ENCODE peak calls at places on chromosomes 4 and X, in four cellular contexts. P is CD8-positive, alpha-beta T cell; A is osteocyte; G is HepG2. U is an unnamed sample.

GRCh38 chrX:41824551-41824950 is 98.8 kb downstream of the CASK start:
- DNase-seq in G (no peak), P (no peak), A (no peak), U (peak)

GRCh38 chrX:133005038-133005437 is 46.6 kb upstream of the HS6ST2 start:
- DNase-seq in P (no peak), A (no peak), G (peak), U (peak)

GRCh38 chrX:85503258-85504158 is 124.0 kb upstream of the POF1B start:
- DNase-seq in A (no peak), P (no peak), G (no peak), U (peak)

GRCh38 chrX:30652527-30653414 is 452 bp upstream of the GK start:
- DNase-seq in G (peak), P (peak), A (peak), U (peak)

GRCh38 chr4:47482326-47482725 is 2.7 kb upstream of the ATP10D start:
- DNase-seq in G (no peak), P (no peak), A (no peak), U (peak)

GRCh38 chrX:103253608-103254007 is 1.3 kb downstream of the TCEAL8 start:
- DNase-seq in G (no peak), P (no peak), A (no peak), U (no peak)

GRCh38 chrX:130952266-130953043 is 49.4 kb upstream of the ENOX2 start:
- DNase-seq in G (no peak), P (no peak), A (no peak), U (no peak)

GRCh38 chr4:74449571-74450297 is 4.8 kb downstream of the AREG start:
- DNase-seq in G (no peak), P (no peak), A (no peak), U (peak)

GRCh38 chrX:47612418-47612817 is 7.2 kb downstream of the SYN1 start:
- DNase-seq in A (no peak), P (no peak), G (no peak), U (no peak)

GRCh38 chr4:153223935-153224334 is 19.7 kb downstream of the TRIM2 start:
- DNase-seq in G (no peak), P (no peak), A (no peak), U (peak)

GRCh38 chr4:123579961-123580360 is 183.4 kb downstream of the SPRY1 start:
- DNase-seq in A (no peak), G (no peak), P (no peak), U (no peak)

GRCh38 chrX:20654596-20655106 is 387.9 kb upstream of the RPS6KA3 start:
- DNase-seq in G (no peak), A (no peak), P (no peak), U (peak)

GRCh38 chr4:17875402-17876070 is 64.8 kb downstream of the NCAPG start:
- DNase-seq in G (no peak), P (no peak), A (no peak), U (no peak)

GRCh38 chr4:127782025-127782274 is 172 bp upstream of the HSPA4L start:
- DNase-seq in G (no peak), P (peak), A (peak), U (peak)

GRCh38 chr4:72326692-72327632 is 242.1 kb downstream of the ADAMTS3 start:
- DNase-seq in G (peak), A (no peak), P (no peak), U (peak)
- TF ChIP-seq CTCF in G (peak), A (peak), P (no peak), U (peak)

GRCh38 chrX:101619336-101619735 is 1.5 kb upstream of the ARMCX6 start:
- DNase-seq in G (peak), A (no peak), P (no peak), U (peak)

GRCh38 chrX:101617211-101618191 is at the start of gene ARMCX6:
- DNase-seq in G (peak), A (peak), P (peak), U (no peak)
- TF ChIP-seq CTCF in G (peak), A (peak), P (no peak), U (no peak)

GRCh38 chrX:83004012-83004411 is 504.1 kb upstream of the POU3F4 start:
- DNase-seq in G (no peak), A (no peak), P (no peak), U (no peak)

GRCh38 chrX:83008415-83008814 is 499.7 kb upstream of the POU3F4 start:
- DNase-seq in A (no peak), P (no peak), G (no peak), U (peak)
- TF ChIP-seq CTCF in A (no peak), P (peak), G (no peak), U (peak)

GRCh38 chrX:144388738-144389137 is 504.9 kb downstream of the UBE2NL start:
- DNase-seq in A (no peak), P (no peak), G (no peak), U (no peak)
- TF ChIP-seq CTCF in A (no peak), P (no peak), G (no peak), U (no peak)

GRCh38 chr4:20305976-20306375 is 54.3 kb downstream of the SLIT2 start:
- DNase-seq in A (no peak), P (no peak), G (no peak), U (peak)
- TF ChIP-seq CTCF in A (peak), P (no peak), G (no peak), U (no peak)

U was measured in MCF 10A.